ENCODE peak calls at places on chromosomes 4 and X, in six cellular contexts. One of them, this sample, is unnamed.

GRCh38 chr4:69126030-69126429 is 29.8 kb downstream of the UGT2B7 start:
- DNase-seq in K562: no peak
- DNase-seq in A549: no peak
- DNase-seq in endothelial cell of umbilical vein: no peak
- DNase-seq in HepG2: no peak
- DNase-seq in GM12878: no peak
- DNase-seq in this sample: no peak

GRCh38 chrX:30513284-30513683 is 64.3 kb downstream of the TASL start:
- DNase-seq in K562: peak
- DNase-seq in A549: peak
- DNase-seq in endothelial cell of umbilical vein: peak
- DNase-seq in HepG2: peak
- DNase-seq in GM12878: no peak
- DNase-seq in this sample: peak

GRCh38 chrX:135416546-135416945 is 5.2 kb upstream of the SMIM10L2A start:
- DNase-seq in K562: no peak
- DNase-seq in A549: peak
- DNase-seq in endothelial cell of umbilical vein: no peak
- DNase-seq in HepG2: no peak
- DNase-seq in GM12878: no peak
- DNase-seq in this sample: no peak

GRCh38 chr4:80004319-80004718 is 68.7 kb downstream of the ANTXR2 start:
- DNase-seq in K562: no peak
- DNase-seq in A549: no peak
- DNase-seq in endothelial cell of umbilical vein: no peak
- DNase-seq in HepG2: no peak
- DNase-seq in GM12878: no peak
- DNase-seq in this sample: no peak

GRCh38 chr4:176778063-176778462 is 14.7 kb downstream of the VEGFC start:
- DNase-seq in K562: no peak
- DNase-seq in A549: peak
- DNase-seq in endothelial cell of umbilical vein: peak
- DNase-seq in HepG2: no peak
- DNase-seq in GM12878: no peak
- DNase-seq in this sample: no peak

GRCh38 chr4:142080960-142081359 is 444.6 kb downstream of the IL15 start:
- DNase-seq in K562: no peak
- DNase-seq in A549: no peak
- DNase-seq in endothelial cell of umbilical vein: no peak
- DNase-seq in HepG2: no peak
- DNase-seq in GM12878: no peak
- DNase-seq in this sample: no peak

GRCh38 chr4:122992111-122992510 is 69.7 kb upstream of the NUDT6 start:
- DNase-seq in K562: no peak
- DNase-seq in A549: no peak
- DNase-seq in endothelial cell of umbilical vein: peak
- DNase-seq in HepG2: no peak
- DNase-seq in GM12878: no peak
- DNase-seq in this sample: no peak

GRCh38 chrX:12237131-12237530 is 98.9 kb downstream of the FRMPD4 start:
- DNase-seq in K562: no peak
- DNase-seq in A549: no peak
- DNase-seq in endothelial cell of umbilical vein: peak
- DNase-seq in HepG2: no peak
- DNase-seq in GM12878: no peak
- DNase-seq in this sample: no peak

GRCh38 chr4:73152893-73153292 is 83.4 kb upstream of the COX18 start:
- DNase-seq in K562: no peak
- DNase-seq in A549: no peak
- DNase-seq in endothelial cell of umbilical vein: no peak
- DNase-seq in HepG2: no peak
- DNase-seq in GM12878: no peak
- DNase-seq in this sample: peak

GRCh38 chr4:30073001-30073710 is 647.0 kb upstream of the PCDH7 start:
- DNase-seq in K562: no peak
- DNase-seq in A549: no peak
- DNase-seq in endothelial cell of umbilical vein: no peak
- DNase-seq in HepG2: no peak
- DNase-seq in GM12878: no peak
- DNase-seq in this sample: peak

GRCh38 chr4:93178279-93178678 is 650.3 kb upstream of the ATOH1 start:
- DNase-seq in K562: no peak
- DNase-seq in A549: no peak
- DNase-seq in endothelial cell of umbilical vein: no peak
- DNase-seq in HepG2: no peak
- DNase-seq in GM12878: no peak
- DNase-seq in this sample: no peak

GRCh38 chr4:85486425-85487101 is 11.6 kb downstream of the ARHGAP24 start:
- DNase-seq in K562: no peak
- DNase-seq in A549: peak
- DNase-seq in endothelial cell of umbilical vein: no peak
- DNase-seq in HepG2: no peak
- DNase-seq in GM12878: no peak
- DNase-seq in this sample: peak

GRCh38 chr4:47933798-47934197 is 19.4 kb upstream of the NFXL1 start:
- DNase-seq in K562: peak
- DNase-seq in A549: peak
- DNase-seq in endothelial cell of umbilical vein: peak
- DNase-seq in HepG2: peak
- DNase-seq in GM12878: no peak
- DNase-seq in this sample: peak

GRCh38 chrX:20829665-20830481 is 544.3 kb upstream of the CNKSR2 start:
- DNase-seq in K562: no peak
- DNase-seq in A549: peak
- DNase-seq in endothelial cell of umbilical vein: no peak
- DNase-seq in HepG2: no peak
- DNase-seq in GM12878: no peak
- DNase-seq in this sample: peak

GRCh38 chr4:8741513-8742226 is 130.0 kb downstream of the HMX1 start:
- DNase-seq in K562: no peak
- DNase-seq in A549: no peak
- DNase-seq in endothelial cell of umbilical vein: no peak
- DNase-seq in HepG2: no peak
- DNase-seq in GM12878: no peak
- DNase-seq in this sample: no peak

GRCh38 chrX:41481264-41482109 is 34.3 kb downstream of the NYX start:
- DNase-seq in K562: peak
- DNase-seq in A549: peak
- DNase-seq in endothelial cell of umbilical vein: peak
- DNase-seq in HepG2: peak
- DNase-seq in GM12878: no peak
- DNase-seq in this sample: peak

GRCh38 chr4:24722026-24722568 is 73.3 kb upstream of the SOD3 start:
- DNase-seq in K562: no peak
- DNase-seq in A549: peak
- DNase-seq in endothelial cell of umbilical vein: no peak
- DNase-seq in HepG2: no peak
- DNase-seq in GM12878: no peak
- DNase-seq in this sample: peak

GRCh38 chrX:120029354-120029753 is 48.1 kb downstream of the RHOXF2B start:
- DNase-seq in K562: no peak
- DNase-seq in A549: no peak
- DNase-seq in endothelial cell of umbilical vein: no peak
- DNase-seq in HepG2: no peak
- DNase-seq in GM12878: no peak
- DNase-seq in this sample: peak

GRCh38 chrX:96407501-96407900 is 277.1 kb upstream of the DIAPH2 start:
- DNase-seq in K562: no peak
- DNase-seq in A549: peak
- DNase-seq in endothelial cell of umbilical vein: peak
- DNase-seq in HepG2: peak
- DNase-seq in GM12878: no peak
- DNase-seq in this sample: no peak

GRCh38 chrX:130108647-130109428 is 1.5 kb downstream of the ELF4 start:
- DNase-seq in K562: peak
- DNase-seq in A549: peak
- DNase-seq in endothelial cell of umbilical vein: no peak
- DNase-seq in HepG2: peak
- DNase-seq in GM12878: no peak
- DNase-seq in this sample: peak

GRCh38 chr4:11455201-11455835 is 26.6 kb upstream of the HS3ST1 start:
- DNase-seq in K562: no peak
- DNase-seq in A549: no peak
- DNase-seq in endothelial cell of umbilical vein: no peak
- DNase-seq in HepG2: no peak
- DNase-seq in GM12878: no peak
- DNase-seq in this sample: no peak

GRCh38 chr4:13821522-13821921 is 194.0 kb upstream of the BOD1L1 start:
- DNase-seq in K562: no peak
- DNase-seq in A549: peak
- DNase-seq in endothelial cell of umbilical vein: no peak
- DNase-seq in HepG2: no peak
- DNase-seq in GM12878: no peak
- DNase-seq in this sample: peak

GRCh38 chr4:153294631-153295030 is 49.9 kb upstream of the MND1 start:
- DNase-seq in K562: no peak
- DNase-seq in A549: no peak
- DNase-seq in endothelial cell of umbilical vein: no peak
- DNase-seq in HepG2: no peak
- DNase-seq in GM12878: no peak
- DNase-seq in this sample: no peak

GRCh38 chrX:68428431-68428830 is 4.9 kb downstream of the OPHN1 start:
- DNase-seq in K562: no peak
- DNase-seq in A549: no peak
- DNase-seq in endothelial cell of umbilical vein: peak
- DNase-seq in HepG2: no peak
- DNase-seq in GM12878: no peak
- DNase-seq in this sample: no peak

GRCh38 chr4:130023088-130023487 is 927.1 kb downstream of the C4orf33 start:
- DNase-seq in K562: no peak
- DNase-seq in A549: no peak
- DNase-seq in endothelial cell of umbilical vein: no peak
- DNase-seq in HepG2: no peak
- DNase-seq in GM12878: no peak
- DNase-seq in this sample: no peak

GRCh38 chrX:153600032-153600373 is 1.1 kb upstream of the CCNQ start:
- DNase-seq in K562: no peak
- DNase-seq in A549: peak
- DNase-seq in endothelial cell of umbilical vein: no peak
- DNase-seq in HepG2: no peak
- DNase-seq in GM12878: no peak
- DNase-seq in this sample: peak

GRCh38 chrX:153599192-153600031 is 473 bp upstream of the CCNQ start:
- DNase-seq in K562: peak
- DNase-seq in A549: peak
- DNase-seq in endothelial cell of umbilical vein: peak
- DNase-seq in HepG2: peak
- DNase-seq in GM12878: peak
- DNase-seq in this sample: peak

GRCh38 chrX:153600921-153601320 is 2.0 kb upstream of the CCNQ start:
- DNase-seq in K562: no peak
- DNase-seq in A549: no peak
- DNase-seq in endothelial cell of umbilical vein: no peak
- DNase-seq in HepG2: no peak
- DNase-seq in GM12878: no peak
- DNase-seq in this sample: no peak

GRCh38 chrX:153597351-153597750 is 1.6 kb downstream of the CCNQ start:
- DNase-seq in K562: no peak
- DNase-seq in A549: no peak
- DNase-seq in endothelial cell of umbilical vein: no peak
- DNase-seq in HepG2: no peak
- DNase-seq in GM12878: no peak
- DNase-seq in this sample: peak

GRCh38 chrX:153598541-153599191 is at the start of gene CCNQ:
- DNase-seq in K562: peak
- DNase-seq in A549: peak
- DNase-seq in endothelial cell of umbilical vein: peak
- DNase-seq in HepG2: no peak
- DNase-seq in GM12878: no peak
- DNase-seq in this sample: peak
- TF ChIP-seq POLR2A in K562: no peak
- TF ChIP-seq POLR2A in A549: peak
- TF ChIP-seq POLR2A in endothelial cell of umbilical vein: peak
- TF ChIP-seq POLR2A in HepG2: no peak
- TF ChIP-seq POLR2A in GM12878: peak
- TF ChIP-seq POLR2A in this sample: peak

GRCh38 chr4:3765271-3766206 is 646 bp upstream of the ADRA2C start:
- DNase-seq in K562: peak
- DNase-seq in A549: peak
- DNase-seq in endothelial cell of umbilical vein: no peak
- DNase-seq in HepG2: peak
- DNase-seq in GM12878: no peak
- DNase-seq in this sample: no peak
- TF ChIP-seq MYC in K562: no peak
- TF ChIP-seq MYC in A549: no peak
- TF ChIP-seq MYC in endothelial cell of umbilical vein: no peak
- TF ChIP-seq MYC in HepG2: peak
- TF ChIP-seq MYC in GM12878: no peak
- TF ChIP-seq MYC in this sample: no peak

GRCh38 chr4:110631582-110632505 is 9.0 kb upstream of the PITX2 start:
- DNase-seq in K562: peak
- DNase-seq in A549: peak
- DNase-seq in endothelial cell of umbilical vein: peak
- DNase-seq in HepG2: peak
- DNase-seq in GM12878: no peak
- DNase-seq in this sample: peak
- TF ChIP-seq POLR2A in K562: no peak
- TF ChIP-seq POLR2A in A549: no peak
- TF ChIP-seq POLR2A in endothelial cell of umbilical vein: no peak
- TF ChIP-seq POLR2A in HepG2: no peak
- TF ChIP-seq POLR2A in GM12878: no peak
- TF ChIP-seq POLR2A in this sample: no peak

GRCh38 chr4:1048781-1049590 is 37.6 kb downstream of the FGFRL1 start:
- DNase-seq in K562: no peak
- DNase-seq in A549: no peak
- DNase-seq in endothelial cell of umbilical vein: no peak
- DNase-seq in HepG2: no peak
- DNase-seq in GM12878: no peak
- DNase-seq in this sample: peak

GRCh38 chr4:1047976-1048780 is 36.8 kb downstream of the FGFRL1 start:
- DNase-seq in K562: no peak
- DNase-seq in A549: no peak
- DNase-seq in endothelial cell of umbilical vein: no peak
- DNase-seq in HepG2: no peak
- DNase-seq in GM12878: no peak
- DNase-seq in this sample: peak

GRCh38 chr4:1045595-1046201 is 34.3 kb downstream of the FGFRL1 start:
- DNase-seq in K562: no peak
- DNase-seq in A549: no peak
- DNase-seq in endothelial cell of umbilical vein: no peak
- DNase-seq in HepG2: no peak
- DNase-seq in GM12878: no peak
- DNase-seq in this sample: no peak

GRCh38 chr4:1045193-1045594 is 33.8 kb downstream of the FGFRL1 start:
- DNase-seq in K562: no peak
- DNase-seq in A549: no peak
- DNase-seq in endothelial cell of umbilical vein: no peak
- DNase-seq in HepG2: no peak
- DNase-seq in GM12878: no peak
- DNase-seq in this sample: no peak

GRCh38 chr4:1047106-1047975 is 35.9 kb downstream of the FGFRL1 start:
- DNase-seq in K562: no peak
- DNase-seq in A549: no peak
- DNase-seq in endothelial cell of umbilical vein: peak
- DNase-seq in HepG2: no peak
- DNase-seq in GM12878: no peak
- DNase-seq in this sample: no peak
- TF ChIP-seq MYC in K562: no peak
- TF ChIP-seq MYC in A549: no peak
- TF ChIP-seq MYC in endothelial cell of umbilical vein: no peak
- TF ChIP-seq MYC in HepG2: no peak
- TF ChIP-seq MYC in GM12878: no peak
- TF ChIP-seq MYC in this sample: no peak